ENCODE peak calls at places on chromosomes 12 and 14, in six cellular contexts. H is NCI-H2171 treated with DMSO at 0.1 percent for 48 hours; M is stimulated activated CD8-positive, alpha-beta memory T cell treated with anti-CD3 and anti-CD28 coated beads, Interleukin-2, amount 100 ng/mL, for 48 hours; A is Calu3; F is body of pancreas; L is ovary. I is an unnamed sample.

GRCh38 chr12:110001596-110001995 is 2.4 kb downstream of the ANKRD13A start:
- DNase-seq in H (no peak), M (no peak), A (no peak), F (no peak), L (no peak), I (no peak)

GRCh38 chr12:40618621-40619020 is 73.6 kb upstream of the CNTN1 start:
- DNase-seq in H (no peak), M (no peak), A (no peak), F (no peak), L (no peak), I (no peak)

GRCh38 chr14:34172477-34173368 is 221.8 kb upstream of the EGLN3 start:
- DNase-seq in H (no peak), M (no peak), A (no peak), F (no peak), L (no peak), I (no peak)

GRCh38 chr12:41663487-41664258 is 475.6 kb downstream of the PDZRN4 start:
- DNase-seq in H (peak; percentile 39), M (no peak), A (no peak), F (no peak), L (no peak), I (no peak)

GRCh38 chr12:2052861-2053674 is at the start of gene CACNA1C:
- DNase-seq in H (peak; percentile 96), M (no peak), A (peak; percentile 15), F (no peak), L (peak; percentile 52), I (peak; percentile 39)

GRCh38 chr14:44785096-44785495 is 176.7 kb downstream of the KLHL28 start:
- DNase-seq in H (no peak), M (no peak), A (no peak), F (no peak), L (no peak), I (no peak)

GRCh38 chr14:102295301-102295700 is 9.7 kb downstream of the MOK start:
- DNase-seq in H (no peak), M (no peak), A (no peak), F (no peak), L (no peak), I (no peak)

GRCh38 chr12:88753074-88753473 is 172.8 kb upstream of the KITLG start:
- DNase-seq in H (no peak), M (no peak), A (no peak), F (no peak), L (no peak), I (no peak)

GRCh38 chr14:60654303-60654925 is 5.1 kb upstream of the SIX1 start:
- DNase-seq in H (no peak), M (no peak), A (no peak), F (no peak), L (no peak), I (no peak)

GRCh38 chr12:92108651-92109050 is 37.0 kb downstream of the BTG1 start:
- DNase-seq in H (peak; percentile 85), M (no peak), A (no peak), F (no peak), L (peak; percentile 69), I (no peak)

GRCh38 chr12:127485528-127485927 is 781.4 kb upstream of the TMEM132C start:
- DNase-seq in H (no peak), M (peak; percentile 13), A (peak; percentile 67), F (no peak), L (no peak), I (no peak)

GRCh38 chr12:47397664-47398281 is 308.1 kb downstream of the RPAP3 start:
- DNase-seq in H (no peak), M (no peak), A (peak; percentile 30), F (no peak), L (no peak), I (no peak)

GRCh38 chr12:80763874-80764273 is 47.2 kb downstream of the MYF5 start:
- DNase-seq in H (peak; percentile 79), M (no peak), A (peak; percentile 39), F (peak; percentile 20), L (no peak), I (no peak)

GRCh38 chr14:95935228-95935822 is 58.7 kb downstream of the TUNAR start:
- DNase-seq in H (no peak), M (no peak), A (peak; percentile 22), F (peak; percentile 15), L (no peak), I (no peak)

GRCh38 chr14:91934554-91935285 is 12.8 kb downstream of the FBLN5 start:
- DNase-seq in H (no peak), M (no peak), A (no peak), F (peak; percentile 21), L (no peak), I (no peak)

GRCh38 chr12:132825089-132825488 is 3.6 kb downstream of the GOLGA3 start:
- DNase-seq in H (no peak), M (no peak), A (no peak), F (no peak), L (no peak), I (no peak)

GRCh38 chr12:14769462-14769836 is 33.8 kb downstream of the WBP11 start:
- DNase-seq in H (no peak), M (no peak), A (peak; percentile 46), F (peak; percentile 61), L (peak; percentile 60), I (no peak)

GRCh38 chr12:116141110-116141832 is 136.2 kb downstream of the MED13L start:
- DNase-seq in H (peak; percentile 41), M (no peak), A (no peak), F (no peak), L (no peak), I (no peak)

GRCh38 chr12:51048601-51049369 is 658 bp downstream of the LETMD1 start:
- DNase-seq in H (no peak), M (no peak), A (no peak), F (no peak), L (no peak), I (peak; percentile 30)

GRCh38 chr14:61385002-61385685 is 63.8 kb downstream of the PRKCH start:
- DNase-seq in H (no peak), M (no peak), A (no peak), F (no peak), L (no peak), I (no peak)

GRCh38 chr12:67366530-67367196 is 97.5 kb downstream of the CAND1 start:
- DNase-seq in H (peak; percentile 37), M (no peak), A (no peak), F (no peak), L (no peak), I (no peak)

I was measured in C1 segment of cervical spinal cord.